ENCODE peak calls at places on chromosomes 2 and 18, in six cellular contexts. F, S, B, P, W and A are unnamed samples.

GRCh38 chr2:130358420-130359350 is 2.8 kb downstream of the PTPN18 start:
- DNase-seq in F (no peak), S (no peak), P (no peak), W (no peak), B (no peak), A (no peak)

GRCh38 chr2:56185101-56185581 is 1.4 kb downstream of the CCDC85A start:
- DNase-seq in B (no peak), F (peak), S (no peak), W (no peak), P (no peak), A (no peak)

GRCh38 chr2:177622516-177622915 is 229.9 kb downstream of the AGPS start:
- DNase-seq in S (no peak), W (no peak), B (peak), F (no peak), P (no peak), A (peak)

GRCh38 chr2:148282201-148282600 is 261.3 kb downstream of the MBD5 start:
- DNase-seq in B (no peak), S (no peak), F (no peak), W (peak), P (no peak), A (peak)

GRCh38 chr18:53426656-53427055 is 797.8 kb downstream of the MBD2 start:
- DNase-seq in S (no peak), B (no peak), W (no peak), P (no peak), F (no peak), A (no peak)

GRCh38 chr18:50055474-50055873 is 139.5 kb downstream of the MYO5B start:
- DNase-seq in W (no peak), P (no peak), B (no peak), S (no peak), F (no peak), A (no peak)

GRCh38 chr2:51028829-51029228 is 3.1 kb downstream of the NRXN1 start:
- DNase-seq in S (no peak), W (no peak), B (no peak), F (no peak), P (no peak), A (peak)

GRCh38 chr2:39469807-39470206 is 32.7 kb upstream of the MAP4K3 start:
- DNase-seq in P (no peak), W (peak), B (peak), S (peak), F (no peak), A (peak)

GRCh38 chr18:8780227-8780626 is 74.9 kb downstream of the MTCL1 start:
- DNase-seq in W (peak), F (no peak), P (no peak), S (no peak), B (no peak), A (no peak)

GRCh38 chr2:102619414-102620319 is at the start of gene SLC9A2:
- DNase-seq in F (peak), S (peak), B (no peak), P (no peak), W (peak), A (peak)

GRCh38 chr2:232697807-232698110 is 628 bp downstream of the GIGYF2 start:
- DNase-seq in B (no peak), F (no peak), P (no peak), S (peak), W (no peak), A (no peak)

GRCh38 chr2:232699110-232699509 is 2.0 kb downstream of the GIGYF2 start:
- DNase-seq in F (no peak), B (no peak), W (no peak), S (no peak), P (no peak), A (no peak)

GRCh38 chr2:232698552-232699091 is 1.5 kb downstream of the GIGYF2 start:
- DNase-seq in P (no peak), F (no peak), W (no peak), S (no peak), B (no peak), A (peak)

GRCh38 chr2:232696609-232697058 is 497 bp upstream of the GIGYF2 start:
- DNase-seq in S (no peak), F (no peak), W (no peak), B (no peak), P (no peak), A (no peak)

GRCh38 chr2:232697059-232697806 is at the start of gene GIGYF2:
- DNase-seq in S (peak), W (peak), B (peak), F (peak), P (peak), A (peak)
- TF ChIP-seq POLR2A in S (peak), W (peak), B (peak), F (peak), P (peak), A (peak)

DNA sequence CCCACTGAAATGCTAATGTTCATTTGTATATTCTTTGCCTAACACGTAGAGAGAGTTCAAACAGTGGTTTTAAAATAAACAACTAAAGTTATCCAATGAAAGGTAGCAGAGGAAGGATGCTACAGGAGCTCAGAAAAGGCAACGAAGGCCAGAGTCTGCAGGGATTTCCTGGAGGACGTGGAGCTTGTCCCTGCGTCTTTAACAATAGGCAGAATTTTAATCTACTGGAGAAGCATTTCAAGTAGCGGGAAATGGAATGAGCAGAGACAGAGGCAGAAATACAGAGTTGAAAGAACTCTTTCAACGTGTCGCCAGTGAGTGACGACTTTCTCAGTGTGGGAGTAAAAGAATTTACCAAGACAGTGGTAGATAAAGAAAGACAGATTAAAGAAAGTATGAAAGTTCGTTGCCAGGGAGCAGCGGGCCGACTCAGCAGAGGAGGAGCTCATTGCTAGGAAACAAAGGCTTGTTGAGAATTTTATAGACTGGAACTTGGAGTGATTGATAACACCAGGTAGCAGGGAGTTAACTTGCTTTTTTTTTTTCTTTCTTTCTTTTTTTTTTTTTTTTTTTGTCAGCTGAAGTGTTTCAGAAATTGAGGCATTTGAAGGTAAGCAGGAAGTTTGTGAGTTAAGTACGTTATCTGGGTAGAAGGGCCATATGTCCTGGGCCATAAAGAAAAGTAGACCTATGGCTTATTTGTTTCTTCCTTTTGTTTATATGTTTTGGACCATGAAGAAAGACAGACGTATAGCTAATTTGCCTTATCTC is 625 bp upstream of the NBAS start:
- DNase-seq in P (no peak), B (peak), F (peak), S (peak), W (peak), A (no peak)
- TF ChIP-seq MYC in P (no peak), B (no peak), F (no peak), S (no peak), W (no peak), A (no peak)

GRCh38 chr2:8193686-8194615 is 487.9 kb upstream of the ID2 start:
- DNase-seq in S (no peak), B (no peak), F (no peak), W (no peak), P (no peak), A (no peak)
- TF ChIP-seq POLR2A in S (no peak), B (no peak), F (no peak), W (no peak), P (no peak), A (no peak)

GRCh38 chr18:61891271-61891670 is 1.5 kb downstream of the RNF152 start:
- DNase-seq in P (no peak), W (no peak), S (no peak), B (no peak), F (no peak), A (no peak)

GRCh38 chr18:61889541-61889940 is 3.3 kb downstream of the RNF152 start:
- DNase-seq in W (no peak), P (no peak), B (no peak), F (no peak), S (no peak), A (no peak)

GRCh38 chr18:61890344-61890743 is 2.5 kb downstream of the RNF152 start:
- DNase-seq in P (no peak), W (no peak), S (no peak), F (no peak), B (no peak), A (no peak)

GRCh38 chr18:61888622-61889021 is 4.2 kb downstream of the RNF152 start:
- DNase-seq in F (no peak), S (no peak), B (no peak), W (peak), P (no peak), A (no peak)

GRCh38 chr18:61887838-61888237 is 5.0 kb downstream of the RNF152 start:
- DNase-seq in S (no peak), P (no peak), W (no peak), B (no peak), F (no peak), A (no peak)
- TF ChIP-seq MYC in S (no peak), P (no peak), W (no peak), B (no peak), F (no peak), A (no peak)

DNA sequence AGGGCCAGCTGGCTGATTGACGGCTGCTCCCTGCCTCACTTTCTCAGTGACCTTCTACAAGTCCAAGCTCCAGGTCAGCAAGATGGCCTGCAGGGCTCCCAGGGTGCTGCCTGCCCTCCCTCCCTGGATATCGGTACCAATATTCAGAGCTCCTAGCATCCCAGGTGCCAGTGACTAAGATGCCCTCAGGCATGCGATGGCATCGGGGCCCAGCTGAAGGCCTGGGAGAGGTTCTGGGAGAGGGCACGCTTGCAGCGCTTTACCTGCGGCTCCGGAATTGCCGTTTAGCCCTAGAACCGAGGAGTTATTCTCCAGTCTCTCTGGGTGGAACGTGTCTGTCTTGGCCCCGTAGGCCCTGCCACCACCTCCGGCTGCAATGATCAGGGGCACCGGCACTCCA is 116.8 kb downstream of the CLIP4 start:
- DNase-seq in P (no peak), B (no peak), W (no peak), S (no peak), F (no peak), A (no peak)
- TF ChIP-seq POLR2A in P (no peak), B (no peak), W (no peak), S (no peak), F (no peak), A (no peak)

DNA sequence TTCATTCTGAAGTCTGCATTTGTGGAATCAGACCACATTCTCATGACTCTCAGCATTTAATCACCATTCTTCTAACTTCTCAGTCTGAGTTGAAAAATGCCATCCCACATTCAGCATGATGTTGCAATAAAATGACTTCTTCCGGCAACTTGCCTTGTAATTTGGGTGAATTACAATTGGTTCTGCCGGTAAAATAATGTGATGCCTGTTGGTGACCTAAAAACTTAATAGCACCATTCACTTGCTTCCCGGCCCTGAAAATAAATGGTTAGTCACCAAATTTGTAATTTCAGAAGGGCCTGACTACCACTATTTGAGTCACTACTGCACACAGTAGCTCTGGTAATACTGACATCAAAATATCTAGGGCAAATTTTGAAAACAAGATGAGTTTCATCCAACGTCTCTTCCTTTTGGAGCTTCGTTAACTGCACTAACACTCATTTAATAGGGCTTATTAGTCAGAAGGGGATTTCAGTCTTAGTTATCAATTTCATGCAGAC is 637.1 kb upstream of the CHAC2 start:
- DNase-seq in S (no peak), P (no peak), B (no peak), W (no peak), F (no peak), A (no peak)
- TF ChIP-seq MYC in S (no peak), P (no peak), B (no peak), W (no peak), F (no peak), A (no peak)

GRCh38 chr2:160701822-160702221 is 208.2 kb upstream of the RBMS1 start:
- DNase-seq in W (no peak), S (no peak), P (no peak), B (no peak), F (no peak), A (no peak)
- TF ChIP-seq POLR2A in W (no peak), S (no peak), P (no peak), B (no peak), F (no peak), A (no peak)

GRCh38 chr18:54945726-54946125 is 13.5 kb downstream of the CCDC68 start:
- DNase-seq in F (no peak), B (peak), S (no peak), P (no peak), W (no peak), A (peak)
- TF ChIP-seq MYC in F (no peak), B (no peak), S (no peak), P (no peak), W (no peak), A (no peak)

GRCh38 chr2:264493-265468 is at the start of gene ACP1:
- DNase-seq in S (peak), F (peak), W (peak), P (peak), B (peak), A (peak)
- TF ChIP-seq POLR2A in S (peak), F (peak), W (peak), P (peak), B (peak), A (peak)

GRCh38 chr2:161120775-161121174 is 39.5 kb upstream of the TANK start:
- DNase-seq in P (no peak), B (no peak), F (no peak), W (no peak), S (no peak), A (no peak)

GRCh38 chr2:161121622-161122021 is 38.6 kb upstream of the TANK start:
- DNase-seq in P (no peak), W (no peak), S (no peak), B (peak), F (no peak), A (no peak)

GRCh38 chr2:161122772-161123530 is 37.3 kb upstream of the TANK start:
- DNase-seq in W (peak), B (peak), P (no peak), S (peak), F (peak), A (peak)

GRCh38 chr2:161124186-161124585 is 36.0 kb upstream of the TANK start:
- DNase-seq in P (no peak), S (no peak), B (no peak), W (no peak), F (no peak), A (no peak)

GRCh38 chr2:161123531-161124030 is 36.6 kb upstream of the TANK start:
- DNase-seq in B (no peak), W (no peak), P (no peak), S (no peak), F (no peak), A (no peak)
- TF ChIP-seq MYC in B (no peak), W (no peak), P (no peak), S (no peak), F (no peak), A (no peak)